ENCODE peak calls at places on chromosomes 5 and 9, in four cellular contexts. One of them, this sample, is unnamed.

GRCh38 chr9:107363511-107364182 is 80.6 kb downstream of the RAD23B start:
- DNase-seq in CD8-positive, alpha-beta memory T cell: no peak
- DNase-seq in HT-29: no peak
- DNase-seq in stimulated activated CD8-positive, alpha-beta memory T cell treated with anti-CD3 and anti-CD28 coated beads, Interleukin-4, amount 100 ng/mL, for 4 hours: no peak
- DNase-seq in this sample: no peak

GRCh38 chr9:18357321-18357720 is 116.6 kb upstream of the ADAMTSL1 start:
- DNase-seq in stimulated activated CD8-positive, alpha-beta memory T cell treated with anti-CD3 and anti-CD28 coated beads, Interleukin-4, amount 100 ng/mL, for 4 hours: no peak
- DNase-seq in CD8-positive, alpha-beta memory T cell: no peak
- DNase-seq in HT-29: no peak
- DNase-seq in this sample: no peak

GRCh38 chr9:114180701-114181582 is 25.6 kb downstream of the COL27A1 start:
- DNase-seq in stimulated activated CD8-positive, alpha-beta memory T cell treated with anti-CD3 and anti-CD28 coated beads, Interleukin-4, amount 100 ng/mL, for 4 hours: no peak
- DNase-seq in HT-29: no peak
- DNase-seq in CD8-positive, alpha-beta memory T cell: no peak
- DNase-seq in this sample: no peak

GRCh38 chr9:27297050-27297449 is at the start of gene EQTN:
- DNase-seq in CD8-positive, alpha-beta memory T cell: no peak
- DNase-seq in HT-29: no peak
- DNase-seq in stimulated activated CD8-positive, alpha-beta memory T cell treated with anti-CD3 and anti-CD28 coated beads, Interleukin-4, amount 100 ng/mL, for 4 hours: no peak
- DNase-seq in this sample: no peak

GRCh38 chr5:6202615-6203365 is 175.6 kb downstream of the MED10 start:
- DNase-seq in stimulated activated CD8-positive, alpha-beta memory T cell treated with anti-CD3 and anti-CD28 coated beads, Interleukin-4, amount 100 ng/mL, for 4 hours: no peak
- DNase-seq in HT-29: peak
- DNase-seq in CD8-positive, alpha-beta memory T cell: no peak
- DNase-seq in this sample: peak

GRCh38 chr9:20524776-20525175 is 97.5 kb downstream of the MLLT3 start:
- DNase-seq in stimulated activated CD8-positive, alpha-beta memory T cell treated with anti-CD3 and anti-CD28 coated beads, Interleukin-4, amount 100 ng/mL, for 4 hours: no peak
- DNase-seq in HT-29: peak
- DNase-seq in CD8-positive, alpha-beta memory T cell: no peak
- DNase-seq in this sample: no peak

GRCh38 chr9:82598254-82599039 is 464.5 kb downstream of the RASEF start:
- DNase-seq in CD8-positive, alpha-beta memory T cell: no peak
- DNase-seq in HT-29: no peak
- DNase-seq in stimulated activated CD8-positive, alpha-beta memory T cell treated with anti-CD3 and anti-CD28 coated beads, Interleukin-4, amount 100 ng/mL, for 4 hours: no peak
- DNase-seq in this sample: no peak

GRCh38 chr5:125717209-125717608 is 706.0 kb upstream of the GRAMD2B start:
- DNase-seq in HT-29: no peak
- DNase-seq in CD8-positive, alpha-beta memory T cell: no peak
- DNase-seq in stimulated activated CD8-positive, alpha-beta memory T cell treated with anti-CD3 and anti-CD28 coated beads, Interleukin-4, amount 100 ng/mL, for 4 hours: no peak
- DNase-seq in this sample: no peak

GRCh38 chr5:37132646-37133045 is 116.5 kb downstream of the CPLANE1 start:
- DNase-seq in stimulated activated CD8-positive, alpha-beta memory T cell treated with anti-CD3 and anti-CD28 coated beads, Interleukin-4, amount 100 ng/mL, for 4 hours: no peak
- DNase-seq in HT-29: no peak
- DNase-seq in CD8-positive, alpha-beta memory T cell: no peak
- DNase-seq in this sample: no peak

GRCh38 chr5:170483701-170484458 is 19.9 kb upstream of the KCNIP1 start:
- DNase-seq in HT-29: peak
- DNase-seq in stimulated activated CD8-positive, alpha-beta memory T cell treated with anti-CD3 and anti-CD28 coated beads, Interleukin-4, amount 100 ng/mL, for 4 hours: no peak
- DNase-seq in CD8-positive, alpha-beta memory T cell: no peak
- DNase-seq in this sample: peak

GRCh38 chr9:99818439-99818992 is 3.2 kb upstream of the NR4A3 start:
- DNase-seq in stimulated activated CD8-positive, alpha-beta memory T cell treated with anti-CD3 and anti-CD28 coated beads, Interleukin-4, amount 100 ng/mL, for 4 hours: no peak
- DNase-seq in CD8-positive, alpha-beta memory T cell: no peak
- DNase-seq in HT-29: no peak
- DNase-seq in this sample: no peak

GRCh38 chr9:76510041-76510440 is 51.1 kb downstream of the GCNT1 start:
- DNase-seq in stimulated activated CD8-positive, alpha-beta memory T cell treated with anti-CD3 and anti-CD28 coated beads, Interleukin-4, amount 100 ng/mL, for 4 hours: no peak
- DNase-seq in CD8-positive, alpha-beta memory T cell: no peak
- DNase-seq in HT-29: no peak
- DNase-seq in this sample: no peak

GRCh38 chr5:8650197-8650596 is 781.2 kb downstream of the MTRR start:
- DNase-seq in HT-29: no peak
- DNase-seq in CD8-positive, alpha-beta memory T cell: no peak
- DNase-seq in stimulated activated CD8-positive, alpha-beta memory T cell treated with anti-CD3 and anti-CD28 coated beads, Interleukin-4, amount 100 ng/mL, for 4 hours: no peak
- DNase-seq in this sample: peak

GRCh38 chr5:50874277-50874984 is 208.0 kb downstream of the PARP8 start:
- DNase-seq in HT-29: no peak
- DNase-seq in stimulated activated CD8-positive, alpha-beta memory T cell treated with anti-CD3 and anti-CD28 coated beads, Interleukin-4, amount 100 ng/mL, for 4 hours: no peak
- DNase-seq in CD8-positive, alpha-beta memory T cell: no peak
- DNase-seq in this sample: no peak